ENCODE peak calls at places on chromosome 1, in five cellular contexts. I, E, T, C and D are unnamed samples.

GRCh38 chr1:72371259-72372035 is 89.1 kb upstream of the NEGR1 start:
- DNase-seq in E (no peak), I (no peak), C (no peak), T (no peak), D (no peak)

GRCh38 chr1:75338974-75339483 is 204.8 kb downstream of the LHX8 start:
- DNase-seq in I (no peak), T (no peak), C (no peak), E (no peak), D (no peak)

GRCh38 chr1:25090707-25091422 is 141.4 kb downstream of the SYF2 start:
- DNase-seq in E (no peak), T (no peak), I (no peak), C (no peak), D (no peak)

GRCh38 chr1:225763815-225764548 is 13.6 kb upstream of the SRP9 start:
- DNase-seq in C (no peak), E (peak), T (peak), I (no peak), D (no peak)

GRCh38 chr1:214380418-214380817 is 99.5 kb downstream of the SMYD2 start:
- DNase-seq in C (no peak), T (no peak), E (no peak), I (no peak), D (no peak)

GRCh38 chr1:155007253-155007828 is 4.7 kb downstream of the ZBTB7B start:
- DNase-seq in C (peak), I (no peak), T (no peak), E (no peak), D (no peak)

GRCh38 chr1:234135501-234135900 is 231.0 kb downstream of the SLC35F3 start:
- DNase-seq in E (no peak), T (no peak), I (no peak), C (no peak), D (no peak)

GRCh38 chr1:19825298-19825697 is 10.2 kb upstream of the RNF186 start:
- DNase-seq in T (no peak), I (no peak), E (peak), C (no peak), D (no peak)

GRCh38 chr1:53462213-53462612 is 3.0 kb downstream of the DMRTB1 start:
- DNase-seq in T (no peak), E (no peak), C (no peak), I (no peak), D (peak)

GRCh38 chr1:110212165-110213142 is 2.3 kb downstream of the KCNC4 start:
- DNase-seq in E (no peak), T (no peak), I (no peak), C (no peak), D (no peak)

GRCh38 chr1:29541641-29542040 is 305.3 kb downstream of the PTPRU start:
- DNase-seq in T (no peak), E (no peak), C (no peak), I (no peak), D (no peak)

GRCh38 chr1:230109871-230110667 is 43.0 kb downstream of the GALNT2 start:
- DNase-seq in C (no peak), T (no peak), E (no peak), I (no peak), D (no peak)

GRCh38 chr1:99163671-99164070 is 100.6 kb upstream of the PLPPR4 start:
- DNase-seq in T (no peak), C (no peak), E (no peak), I (no peak), D (no peak)

GRCh38 chr1:38533772-38534472 is 325.6 kb downstream of the RRAGC start:
- DNase-seq in T (no peak), E (no peak), I (no peak), C (no peak), D (no peak)

GRCh38 chr1:58679463-58679862 is 20.4 kb downstream of the MYSM1 start:
- DNase-seq in C (no peak), T (no peak), E (no peak), I (no peak), D (no peak)

GRCh38 chr1:244760471-244760870 is 75.0 kb upstream of the COX20 start:
- DNase-seq in T (no peak), I (no peak), C (no peak), E (no peak), D (no peak)

GRCh38 chr1:164651378-164651951 is 92.5 kb downstream of the PBX1 start:
- DNase-seq in C (no peak), I (no peak), E (peak), T (no peak), D (no peak)

GRCh38 chr1:113353581-113353980 is 36.7 kb upstream of the MAGI3 start:
- DNase-seq in E (no peak), C (no peak), I (no peak), T (no peak), D (no peak)

GRCh38 chr1:63622847-63623566 is 29.8 kb downstream of the PGM1 start:
- DNase-seq in I (no peak), T (no peak), C (peak), E (no peak), D (no peak)

GRCh38 chr1:108533351-108534083 is 26.4 kb upstream of the EEIG2 start:
- DNase-seq in E (no peak), T (no peak), I (no peak), C (no peak), D (no peak)

GRCh38 chr1:186535388-186536133 is 74.6 kb upstream of the PDC start:
- DNase-seq in E (peak), T (no peak), C (no peak), I (no peak), D (no peak)

GRCh38 chr1:26961826-26962225 is 1.6 kb upstream of the KDF1 start:
- DNase-seq in E (peak), C (no peak), T (no peak), I (no peak), D (no peak)

GRCh38 chr1:165717918-165718515 is 19.7 kb upstream of the ALDH9A1 start:
- DNase-seq in C (no peak), T (no peak), E (peak), I (no peak), D (no peak)

GRCh38 chr1:238191161-238191560 is 300.4 kb upstream of the ZP4 start:
- DNase-seq in C (no peak), I (no peak), E (no peak), T (no peak), D (no peak)

GRCh38 chr1:171245458-171246064 is 2.7 kb upstream of the FMO1 start:
- DNase-seq in T (no peak), I (no peak), C (no peak), E (peak), D (no peak)

GRCh38 chr1:210344706-210345105 is 16.0 kb downstream of the HHAT start:
- DNase-seq in I (no peak), E (no peak), C (no peak), T (no peak), D (no peak)

DNA sequence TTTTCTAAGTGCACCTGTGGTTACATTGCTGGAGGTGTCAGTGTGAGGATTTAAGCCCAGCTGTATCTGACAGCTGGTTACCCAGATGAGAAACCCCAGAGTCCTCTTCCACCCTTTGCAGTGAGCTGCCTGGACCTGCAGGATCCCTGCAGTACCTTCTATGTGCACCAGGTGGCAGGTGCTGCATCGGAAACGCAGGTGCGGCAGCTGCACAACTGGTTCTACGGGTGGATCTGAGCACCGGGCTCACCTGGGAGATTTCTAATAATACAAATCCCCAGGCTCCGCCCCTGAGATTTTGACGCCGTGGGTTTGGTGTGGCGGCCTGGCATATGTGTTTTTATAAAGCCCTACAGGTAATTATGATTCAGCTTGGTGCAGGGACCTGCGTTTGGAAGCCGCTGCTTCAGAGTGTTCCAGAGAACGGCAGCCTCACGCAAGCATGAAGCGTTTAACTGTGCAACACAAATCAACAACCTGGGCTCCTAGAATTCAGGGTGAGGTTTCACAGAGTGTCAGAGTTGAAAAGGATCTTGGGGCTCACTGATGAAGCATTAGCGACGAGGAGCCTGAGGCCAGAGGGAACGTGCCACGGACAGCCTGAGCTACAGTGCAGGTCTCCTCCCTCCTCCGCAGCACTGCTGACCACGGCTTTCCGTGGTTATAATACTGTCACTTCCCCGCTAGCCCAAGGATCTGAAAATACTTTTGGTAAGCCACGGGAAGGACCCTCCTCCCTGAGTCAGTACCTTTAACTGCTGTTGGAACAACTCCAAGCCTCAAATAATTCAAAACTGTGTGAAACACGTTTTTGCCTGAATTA is 96.7 kb upstream of the TRABD2B start:
- DNase-seq in I (no peak), E (peak), C (no peak), T (peak), D (no peak)
- H3K4me3 ChIP-seq in I (no peak), E (no peak), C (no peak), T (no peak), D (no peak)

DNA sequence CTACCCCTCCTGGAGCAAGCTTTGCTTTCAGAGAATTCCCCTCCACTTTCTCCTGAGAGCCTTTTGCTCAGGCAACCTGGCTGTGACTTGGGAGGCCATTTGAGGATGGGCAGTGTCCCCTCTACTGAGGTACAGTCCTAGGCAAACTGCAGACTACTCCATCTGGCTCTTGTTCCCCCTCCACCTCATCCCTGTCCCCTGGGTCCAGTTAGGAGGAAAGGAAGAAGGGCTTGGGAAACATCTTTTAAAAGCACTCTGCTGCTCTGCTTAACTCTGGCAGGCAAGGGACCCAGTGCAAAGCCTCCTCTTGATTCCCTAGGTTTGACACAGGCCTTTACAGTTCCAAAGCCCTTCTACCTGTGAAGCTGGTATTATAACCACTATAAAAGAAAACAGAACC is 108.2 kb downstream of the NAV1 start:
- DNase-seq in E (no peak), I (no peak), T (no peak), C (no peak), D (no peak)
- H3K4me3 ChIP-seq in E (no peak), I (no peak), T (no peak), C (no peak), D (no peak)

GRCh38 chr1:45551684-45552083 is 1.1 kb downstream of the AKR1A1 start:
- DNase-seq in E (no peak), T (no peak), I (no peak), C (no peak), D (no peak)
- H3K4me3 ChIP-seq in E (peak), T (peak), I (peak), C (peak), D (peak)

DNA sequence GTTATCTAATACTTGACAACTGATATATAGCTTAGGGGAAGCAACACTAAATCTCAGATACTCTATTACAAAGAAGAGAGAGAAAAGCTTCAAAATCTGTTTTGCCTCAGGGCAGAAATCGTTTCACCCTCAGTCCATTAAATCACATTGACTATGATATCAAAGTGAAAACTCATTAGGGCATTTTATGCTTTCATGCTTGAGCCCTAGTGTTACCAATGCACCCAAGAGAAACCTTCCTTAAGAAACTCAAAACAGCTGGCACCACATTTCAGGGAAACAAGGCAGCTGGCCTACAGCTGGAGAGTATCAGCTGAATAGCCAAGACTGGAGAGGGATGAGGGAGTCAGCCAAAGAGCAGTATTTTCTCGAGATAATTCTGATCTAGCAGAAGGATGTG is 14.9 kb downstream of the COLGALT2 start:
- DNase-seq in I (no peak), E (no peak), T (no peak), C (no peak), D (no peak)
- H3K4me3 ChIP-seq in I (no peak), E (no peak), T (no peak), C (no peak), D (no peak)